ENCODE peak calls at places on chromosomes 11 and 22, in six cellular contexts. T is SW 1271, O is kidney, E is mammary epithelial cell, Y is type B pancreatic cell, U is upper lobe of right lung. J is an unnamed sample.

GRCh38 chr22:39598017-39598965 is 27.7 kb downstream of the CACNA1I start:
- DNase-seq in O (peak), U (peak), E (peak), T (no peak), Y (no peak), J (peak)

GRCh38 chr11:16902182-16902581 is 112.0 kb downstream of the PLEKHA7 start:
- DNase-seq in U (no peak), Y (no peak), O (no peak), E (peak), T (no peak), J (no peak)

GRCh38 chr11:130762342-130763037 is 153.8 kb downstream of the SNX19 start:
- DNase-seq in Y (peak), T (no peak), U (no peak), O (peak), E (peak), J (no peak)

GRCh38 chr11:111785886-111786412 is 19.8 kb upstream of the PPP2R1B start:
- DNase-seq in U (no peak), T (no peak), O (no peak), E (no peak), Y (no peak), J (no peak)

GRCh38 chr11:123304828-123305530 is 109.9 kb upstream of the CLMP start:
- DNase-seq in O (no peak), U (no peak), Y (no peak), E (no peak), T (no peak), J (no peak)

GRCh38 chr11:6576471-6577373 is 26.7 kb downstream of the RRP8 start:
- DNase-seq in E (no peak), Y (no peak), T (no peak), U (no peak), O (no peak), J (no peak)

GRCh38 chr11:85531498-85531897 is 95.6 kb downstream of the DLG2 start:
- DNase-seq in T (no peak), O (no peak), Y (no peak), E (no peak), U (no peak), J (no peak)

GRCh38 chr11:38593649-38594048 is 1995.6 kb upstream of the RAG2 start:
- DNase-seq in O (no peak), U (no peak), E (peak), T (no peak), Y (no peak), J (no peak)

GRCh38 chr11:119175493-119176077 is 7.1 kb downstream of the NLRX1 start:
- DNase-seq in Y (no peak), O (no peak), T (no peak), E (peak), U (no peak), J (no peak)

GRCh38 chr22:33883561-33883960 is 36.7 kb downstream of the LARGE1 start:
- DNase-seq in E (peak), U (no peak), T (no peak), O (no peak), Y (no peak), J (no peak)

GRCh38 chr22:34808618-34809017 is 257.3 kb upstream of the ISX start:
- DNase-seq in O (no peak), Y (no peak), T (no peak), E (no peak), U (no peak), J (no peak)

GRCh38 chr22:47283616-47284270 is 521.3 kb downstream of the TBC1D22A start:
- DNase-seq in U (peak), E (no peak), O (peak), T (no peak), Y (no peak), J (no peak)

GRCh38 chr11:115550291-115551059 is 46.3 kb upstream of the CADM1 start:
- DNase-seq in O (peak), T (no peak), E (no peak), U (no peak), Y (no peak), J (no peak)

GRCh38 chr11:132648841-132649240 is 883.5 kb downstream of the OPCML start:
- DNase-seq in E (no peak), U (no peak), O (no peak), T (no peak), Y (no peak), J (no peak)

GRCh38 chr11:92843455-92843854 is 126.0 kb upstream of the MTNR1B start:
- DNase-seq in E (peak), T (no peak), Y (no peak), U (no peak), O (no peak), J (no peak)

GRCh38 chr11:114821626-114822025 is 143.3 kb downstream of the NXPE2 start:
- DNase-seq in Y (no peak), E (peak), T (no peak), U (no peak), O (no peak), J (no peak)

GRCh38 chr11:111718436-111719325 is 47.5 kb downstream of the PPP2R1B start:
- DNase-seq in O (no peak), T (no peak), Y (no peak), U (no peak), E (peak), J (no peak)

GRCh38 chr11:118050208-118050891 is 26.5 kb upstream of the TMPRSS4 start:
- DNase-seq in T (no peak), E (no peak), Y (peak), O (no peak), U (no peak), J (no peak)

GRCh38 chr22:28229566-28230483 is 310.8 kb upstream of the PITPNB start:
- DNase-seq in Y (no peak), O (no peak), E (no peak), T (no peak), U (no peak), J (no peak)

GRCh38 chr22:46914916-46915894 is 152.8 kb downstream of the TBC1D22A start:
- DNase-seq in T (no peak), Y (no peak), U (no peak), O (peak), E (no peak), J (no peak)

GRCh38 chr11:78359921-78360320 is 57.7 kb downstream of the GAB2 start:
- DNase-seq in U (no peak), O (no peak), T (no peak), Y (no peak), E (no peak), J (no peak)

GRCh38 chr22:46346680-46347405 is 11.3 kb downstream of the TRMU start:
- DNase-seq in E (no peak), U (no peak), Y (no peak), O (peak), T (no peak), J (no peak)

GRCh38 chr11:10875430-10876021 is 17.7 kb upstream of the ZBED5 start:
- DNase-seq in U (no peak), Y (no peak), O (no peak), T (no peak), E (no peak), J (no peak)

GRCh38 chr11:16815047-16815767 is 76.8 kb downstream of the C11orf58 start:
- DNase-seq in T (no peak), U (peak), Y (no peak), O (no peak), E (no peak), J (no peak)

GRCh38 chr22:39148727-39149535 is 3.5 kb downstream of the CBX7 start:
- DNase-seq in Y (no peak), O (no peak), E (no peak), T (no peak), U (peak), J (peak)

GRCh38 chr22:48889209-48889830 is 938.4 kb downstream of the BRD1 start:
- DNase-seq in O (peak), T (no peak), U (peak), Y (peak), E (no peak), J (no peak)

GRCh38 chr22:35454416-35455054 is 54.6 kb downstream of the MCM5 start:
- DNase-seq in Y (no peak), U (no peak), E (no peak), O (no peak), T (no peak), J (no peak)

GRCh38 chr11:72584293-72584921 is 89.8 kb downstream of the PDE2A start:
- DNase-seq in E (no peak), T (no peak), Y (no peak), O (peak), U (peak), J (peak)

GRCh38 chr11:116459233-116459632 is 313.6 kb downstream of the BUD13 start:
- DNase-seq in E (no peak), O (no peak), U (no peak), Y (no peak), T (no peak), J (no peak)

GRCh38 chr11:4991066-4991465 is 3.6 kb upstream of the OR51L1 start:
- DNase-seq in O (no peak), Y (no peak), T (no peak), U (no peak), E (no peak), J (no peak)

GRCh38 chr11:46590740-46591606 is 2.9 kb downstream of the AMBRA1 start:
- DNase-seq in E (peak), U (no peak), Y (no peak), T (no peak), O (no peak), J (no peak)

GRCh38 chr22:44103735-44104134 is 77.0 kb upstream of the PARVG start:
- DNase-seq in Y (no peak), U (no peak), E (no peak), O (peak), T (no peak), J (no peak)

GRCh38 chr22:20494978-20495860 is at the start of gene KLHL22:
- DNase-seq in T (no peak), E (peak), U (peak), Y (no peak), O (peak), J (no peak)

GRCh38 chr22:39935116-39935515 is 25.1 kb upstream of the TMA7B start:
- DNase-seq in O (no peak), U (no peak), E (no peak), T (no peak), Y (no peak), J (no peak)

GRCh38 chr11:67033661-67034166 is 10.8 kb downstream of the SYT12 start:
- DNase-seq in O (no peak), E (peak), T (no peak), Y (no peak), U (no peak), J (no peak)

GRCh38 chr11:62804310-62805043 is 763 bp downstream of the NXF1 start:
- DNase-seq in O (peak), U (no peak), T (peak), E (peak), Y (no peak), J (no peak)

GRCh38 chr11:111067994-111068393 is 177.5 kb upstream of the POU2AF2 start:
- DNase-seq in T (no peak), Y (no peak), E (no peak), U (no peak), O (no peak), J (no peak)

J was measured in T follicular helper cell.